ENCODE peak calls at places on chromosomes 16 and 17, in four cellular contexts. K is HepG2, X is K562, A is GM12878. R is an unnamed sample.

GRCh38 chr16:85858984-85859817 is 39.8 kb upstream of the IRF8 start:
- DNase-seq in K (no peak), X (no peak), A (no peak), R (no peak)

GRCh38 chr17:17810374-17811248 is 26.2 kb downstream of the SREBF1 start:
- DNase-seq in K (no peak), X (no peak), A (no peak), R (peak)

GRCh38 chr17:76123749-76124581 is 17.1 kb downstream of the FOXJ1 start:
- DNase-seq in K (no peak), X (no peak), A (no peak), R (no peak)

GRCh38 chr17:69286257-69286656 is 40.7 kb downstream of the ABCA5 start:
- DNase-seq in K (no peak), X (no peak), A (no peak), R (no peak)

GRCh38 chr17:42548070-42548837 is 4.5 kb upstream of the HSD17B1 start:
- DNase-seq in K (no peak), X (no peak), A (no peak), R (peak)

GRCh38 chr16:70460737-70461261 is 6.4 kb downstream of the FCSK start:
- DNase-seq in K (no peak), X (no peak), A (no peak), R (no peak)

GRCh38 chr17:76419576-76420245 is 33.2 kb downstream of the UBE2O start:
- DNase-seq in K (no peak), X (no peak), A (no peak), R (no peak)

GRCh38 chr16:66103245-66103644 is 263.2 kb upstream of the CDH5 start:
- DNase-seq in K (peak), X (no peak), A (no peak), R (no peak)

GRCh38 chr17:73003487-73003886 is 89.0 kb downstream of the SLC39A11 start:
- DNase-seq in K (peak), X (no peak), A (no peak), R (peak)

GRCh38 chr17:56297142-56297541 is 143.9 kb downstream of the ANKFN1 start:
- DNase-seq in K (no peak), X (no peak), A (no peak), R (no peak)

GRCh38 chr17:53142890-53143289 is 679.8 kb upstream of the KIF2B start:
- DNase-seq in K (no peak), X (no peak), A (no peak), R (peak)

GRCh38 chr16:82514262-82514661 is 112.5 kb upstream of the CDH13 start:
- DNase-seq in K (no peak), X (no peak), A (no peak), R (no peak)

GRCh38 chr16:3607161-3607560 is 4.2 kb downstream of the SLX4 start:
- DNase-seq in K (no peak), X (no peak), A (no peak), R (no peak)

GRCh38 chr17:9144502-9145233 is 123.4 kb downstream of the NTN1 start:
- DNase-seq in K (no peak), X (no peak), A (no peak), R (no peak)

GRCh38 chr17:9658593-9659211 is 13.4 kb downstream of the USP43 start:
- DNase-seq in K (no peak), X (no peak), A (no peak), R (no peak)

GRCh38 chr17:76714822-76715461 is 4.2 kb upstream of the MXRA7 start:
- DNase-seq in K (no peak), X (peak), A (no peak), R (no peak)

GRCh38 chr16:53999841-54000240 is 286.7 kb downstream of the IRX3 start:
- DNase-seq in K (no peak), X (no peak), A (no peak), R (no peak)

GRCh38 chr17:54172654-54173316 is 350.1 kb downstream of the KIF2B start:
- DNase-seq in K (peak), X (peak), A (no peak), R (peak)

GRCh38 chr16:4152267-4152666 is 36.0 kb upstream of the ADCY9 start:
- DNase-seq in K (no peak), X (no peak), A (no peak), R (no peak)

GRCh38 chr17:45170976-45171337 is 9.3 kb downstream of the HEXIM2 start:
- DNase-seq in K (no peak), X (no peak), A (no peak), R (peak)

GRCh38 chr17:81368623-81369022 is 26.6 kb upstream of the BAHCC1 start:
- DNase-seq in K (no peak), X (no peak), A (no peak), R (no peak)

GRCh38 chr16:11319529-11320146 is 25.6 kb upstream of the RMI2 start:
- DNase-seq in K (peak), X (no peak), A (no peak), R (no peak)

GRCh38 chr17:78972507-78973105 is 7.1 kb downstream of the LGALS3BP start:
- DNase-seq in K (no peak), X (no peak), A (no peak), R (peak)

GRCh38 chr17:73071387-73071999 is 21.0 kb downstream of the SLC39A11 start:
- DNase-seq in K (peak), X (no peak), A (no peak), R (no peak)

GRCh38 chr16:85419503-85420408 is 193.4 kb upstream of the GSE1 start:
- DNase-seq in K (no peak), X (no peak), A (no peak), R (no peak)

GRCh38 chr17:55931448-55931847 is 180.6 kb downstream of the PCTP start:
- DNase-seq in K (no peak), X (no peak), A (no peak), R (no peak)

GRCh38 chr17:28901866-28902818 is 737 bp downstream of the DHRS13 start:
- DNase-seq in K (no peak), X (peak), A (no peak), R (peak)

GRCh38 chr17:80886641-80887573 is 104.7 kb upstream of the CHMP6 start:
- DNase-seq in K (no peak), X (no peak), A (no peak), R (no peak)

GRCh38 chr16:4679854-4680636 is 13.3 kb upstream of the NUDT16L1 start:
- DNase-seq in K (no peak), X (no peak), A (no peak), R (no peak)

DNA sequence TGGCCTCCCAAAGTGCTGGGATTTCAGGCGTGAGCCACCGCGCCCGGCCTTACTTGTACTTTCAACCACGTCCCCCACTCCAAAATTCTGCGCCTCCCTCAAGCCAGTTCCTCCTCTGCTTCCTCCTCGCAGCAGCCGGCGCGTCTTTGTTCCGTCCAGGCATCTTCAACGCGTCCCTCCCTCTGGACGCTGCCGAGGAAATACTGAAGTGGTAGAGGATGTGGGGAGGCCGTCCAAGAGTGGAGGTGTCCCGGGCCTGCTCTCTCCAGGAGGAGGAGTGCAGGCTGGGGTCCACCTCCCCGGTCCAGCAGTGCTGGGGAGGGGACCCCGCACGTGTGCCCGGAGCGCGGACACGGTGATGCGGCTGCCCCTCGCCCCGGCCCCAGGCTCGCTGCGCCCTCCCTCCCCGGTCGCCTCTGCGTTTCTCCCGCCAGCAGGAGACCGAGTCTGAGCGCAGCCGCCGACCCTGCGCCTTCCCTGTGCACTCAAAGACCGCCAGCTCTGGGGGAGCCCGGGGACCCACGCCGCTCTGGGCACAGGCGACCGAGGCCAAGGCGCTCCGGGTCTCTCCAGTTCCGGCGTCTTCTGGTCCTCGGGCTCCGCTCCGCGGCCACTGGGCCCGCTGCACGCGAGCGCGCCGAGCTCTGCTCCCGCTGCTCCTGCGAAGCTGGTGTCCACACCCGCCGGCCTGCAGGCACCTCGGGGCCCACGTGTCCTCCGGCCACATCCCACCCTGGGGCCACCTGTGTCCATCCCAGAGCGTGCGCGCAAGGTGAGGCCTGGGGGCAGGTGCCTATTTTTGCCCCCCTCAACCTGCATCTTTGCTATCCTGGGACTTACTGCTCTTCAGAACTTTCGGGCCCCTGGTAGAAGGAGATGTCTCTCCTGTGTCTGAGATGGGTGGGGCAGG is 31.7 kb downstream of the OSBPL7 start:
- DNase-seq in K (no peak), X (peak), A (no peak), R (peak)
- TF ChIP-seq CHD4 in K (no peak), X (no peak), A (no peak), R (no peak)

DNA sequence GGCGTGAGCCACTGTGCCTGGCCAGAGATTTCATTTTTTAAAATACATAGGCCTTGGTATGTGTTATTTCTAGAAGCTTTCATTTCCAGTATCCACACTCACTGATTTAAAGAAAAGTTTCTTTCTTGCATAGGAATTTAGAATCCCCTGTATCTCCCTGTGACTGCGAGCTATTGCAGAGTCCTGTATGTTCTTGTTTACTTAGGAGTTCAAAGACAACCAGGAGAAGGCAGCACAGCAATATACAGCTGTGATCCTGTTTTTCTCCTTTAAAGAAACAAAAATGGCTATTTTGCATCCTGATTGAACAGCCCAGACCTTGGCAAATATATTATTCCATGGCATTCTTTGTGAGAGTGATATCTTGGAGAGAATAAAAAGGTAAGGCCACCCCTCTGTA is 185.0 kb upstream of the COX10 start:
- DNase-seq in K (no peak), X (no peak), A (no peak), R (no peak)
- TF ChIP-seq POLR2AphosphoS2 in K (no peak), X (no peak), A (no peak), R (no peak)

DNA sequence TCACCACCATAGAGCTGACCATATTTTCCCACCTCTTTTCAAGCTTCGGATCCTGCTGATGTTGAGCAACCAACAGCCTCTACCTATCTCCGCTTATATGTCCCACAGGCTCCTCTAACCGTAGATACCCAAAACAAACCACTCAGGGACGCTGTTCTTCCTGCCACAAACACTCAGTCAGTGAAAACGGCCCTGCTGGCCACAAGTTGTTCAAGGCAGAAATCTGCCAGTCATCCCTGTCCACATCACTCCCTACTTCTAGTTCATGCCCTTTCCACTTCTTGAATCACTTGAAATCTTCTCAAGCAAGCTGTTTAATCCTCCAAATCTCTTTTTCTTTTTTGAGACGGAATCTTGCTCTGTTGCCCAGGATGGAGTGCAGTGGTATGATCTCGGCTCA is 7.9 kb downstream of the RABEP2 start:
- DNase-seq in K (no peak), X (no peak), A (no peak), R (peak)
- TF ChIP-seq CHD4 in K (no peak), X (no peak), A (no peak), R (no peak)

DNA sequence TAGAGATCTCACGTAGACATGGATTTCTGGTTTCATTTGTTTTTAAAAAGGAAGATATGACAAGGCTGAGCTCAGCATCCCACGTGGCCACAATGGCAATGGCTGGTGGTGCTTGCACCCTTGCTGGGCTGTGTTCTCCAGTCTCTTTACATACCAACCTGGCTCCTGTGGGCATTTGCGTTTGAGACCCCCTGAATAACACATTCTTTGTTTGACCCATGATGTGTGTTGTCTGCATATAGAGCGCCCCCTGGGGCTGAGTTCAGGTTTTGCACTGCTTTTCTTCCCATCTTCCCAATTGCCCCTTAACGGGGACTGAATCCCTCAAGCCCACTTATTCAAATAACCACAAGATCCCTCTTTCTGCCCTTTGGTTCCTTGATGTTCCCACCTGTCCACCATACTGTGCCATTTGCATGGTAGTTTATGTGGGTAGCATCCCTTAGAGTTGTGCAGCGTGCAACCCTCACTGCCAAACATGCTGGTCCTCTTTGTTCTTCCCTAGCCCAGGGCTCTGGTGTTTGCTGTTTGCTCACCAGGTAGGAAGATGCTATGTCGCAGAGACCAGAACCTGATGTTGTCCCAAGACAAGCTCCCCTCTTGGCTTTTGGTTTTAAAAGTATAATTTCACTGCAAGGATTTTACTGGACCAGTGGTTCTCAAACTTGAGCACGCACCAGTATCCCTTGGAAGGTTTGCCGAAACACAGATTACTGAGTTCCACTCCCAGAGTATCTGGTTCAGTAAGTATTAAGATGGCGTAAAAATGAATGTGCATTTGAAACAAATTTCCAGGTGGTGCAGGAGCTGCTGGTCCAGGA is 38.5 kb upstream of the NKD1 start:
- DNase-seq in K (peak), X (peak), A (no peak), R (peak)
- TF ChIP-seq POLR2AphosphoS2 in K (no peak), X (no peak), A (no peak), R (no peak)

DNA sequence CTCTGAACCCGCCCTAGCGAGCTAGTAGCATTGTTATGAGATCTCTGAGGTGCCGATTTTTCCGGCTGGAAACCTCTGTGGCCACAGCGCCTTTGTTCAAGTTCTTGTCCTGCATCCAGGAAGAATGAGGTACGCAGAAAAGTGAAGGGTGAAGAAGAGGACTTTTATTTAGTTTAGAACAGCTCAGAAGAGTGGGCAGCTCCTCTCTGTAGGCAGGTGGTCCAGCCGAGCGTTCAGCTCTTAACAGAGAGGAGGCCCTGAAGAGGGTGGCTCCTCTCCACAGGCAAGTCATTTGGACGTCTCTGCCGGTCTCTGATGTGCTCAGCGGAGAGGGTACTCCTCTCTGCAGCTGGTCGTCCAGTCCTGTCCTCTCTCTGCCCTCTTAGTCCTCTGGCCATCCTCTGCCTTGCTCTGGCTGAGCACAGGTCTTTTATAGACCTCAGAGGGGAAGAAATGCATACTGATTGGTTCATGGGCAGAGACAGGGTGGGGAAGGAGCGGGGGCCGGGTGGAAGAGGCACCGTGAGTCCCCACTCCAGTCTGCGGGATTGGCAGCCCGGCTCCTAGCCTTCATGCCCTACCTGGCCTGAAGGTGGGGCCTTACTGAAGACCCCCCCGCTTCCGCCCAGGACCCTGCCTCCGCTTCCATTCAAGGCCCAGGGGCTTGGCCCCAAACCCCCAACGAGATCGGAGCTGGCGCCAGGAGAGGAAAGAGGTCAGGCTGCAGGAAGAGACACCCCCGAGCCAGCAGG is 70.0 kb upstream of the NKD1 start:
- DNase-seq in K (no peak), X (no peak), A (no peak), R (no peak)
- TF ChIP-seq CHD4 in K (no peak), X (no peak), A (no peak), R (no peak)

GRCh38 chr16:1300664-1301476 is 8.6 kb upstream of the UBE2I start:
- DNase-seq in K (peak), X (peak), A (no peak), R (peak)
- TF ChIP-seq POLR2AphosphoS2 in K (no peak), X (no peak), A (no peak), R (no peak)

R was measured in A549.